ENCODE peak calls at places on chromosomes 13 and 19, in seven cellular contexts. W is fibroblast of the aortic adventitia, G is amygdala, N is T-helper 2 cell, Q is GDM1, L is MM.1S, C is neural crest cell. V is an unnamed sample.

GRCh38 chr19:46785980-46786235 is 2.5 kb downstream of the SLC1A5 start:
- DNase-seq in W (no peak), N (no peak), C (no peak), G (no peak), L (no peak), Q (no peak), V (no peak)

GRCh38 chr13:27064252-27064995 is 107.2 kb downstream of the USP12 start:
- DNase-seq in C (no peak), G (no peak), W (no peak), N (no peak), Q (no peak), L (no peak), V (no peak)

GRCh38 chr13:104773775-104774174 is 1707.6 kb upstream of the SLC10A2 start:
- DNase-seq in G (no peak), W (peak; percentile 10), L (peak; percentile 62), Q (no peak), C (no peak), N (no peak), V (peak; percentile 68)

GRCh38 chr19:52995711-52996110 is 18.0 kb upstream of the ERVV-1 start:
- DNase-seq in G (no peak), L (no peak), C (no peak), Q (no peak), W (no peak), N (no peak), V (no peak)

GRCh38 chr19:47330466-47330869 is 1.5 kb upstream of the C5AR2 start:
- DNase-seq in L (no peak), Q (no peak), C (no peak), W (no peak), G (no peak), N (no peak), V (no peak)

GRCh38 chr19:51347209-51347928 is 5.4 kb upstream of the VSIG10L start:
- DNase-seq in G (no peak), Q (no peak), L (no peak), C (no peak), N (no peak), W (no peak), V (no peak)

GRCh38 chr19:44596428-44597130 is 16.8 kb upstream of the IGSF23 start:
- DNase-seq in L (no peak), G (no peak), W (no peak), C (no peak), Q (no peak), N (no peak), V (no peak)

GRCh38 chr13:43036386-43037220 is 13.2 kb downstream of the DNAJC15 start:
- DNase-seq in C (no peak), W (peak; percentile 43), Q (no peak), G (peak; percentile 42), L (no peak), N (no peak), V (no peak)

GRCh38 chr13:39107484-39108040 is 69.3 kb downstream of the NHLRC3 start:
- DNase-seq in C (no peak), N (no peak), Q (no peak), G (no peak), L (no peak), W (no peak), V (no peak)

GRCh38 chr19:54424201-54424600 is 8.9 kb downstream of the TTYH1 start:
- DNase-seq in W (no peak), N (no peak), Q (no peak), C (no peak), G (no peak), L (no peak), V (no peak)

GRCh38 chr13:22903925-22904324 is 276.9 kb upstream of the SGCG start:
- DNase-seq in C (no peak), N (no peak), Q (no peak), W (no peak), G (no peak), L (peak; percentile 45), V (no peak)

GRCh38 chr13:28819748-28820098 is 416 bp upstream of the MTUS2 start:
- DNase-seq in G (peak; percentile 32), W (peak; percentile 4), L (peak; percentile 38), Q (no peak), C (peak; percentile 68), N (peak; percentile 38), V (no peak)

GRCh38 chr19:47779524-47780214 is 1.2 kb downstream of the SELENOW start:
- DNase-seq in C (no peak), W (peak; percentile 27), Q (no peak), N (no peak), L (no peak), G (peak; percentile 23), V (no peak)

GRCh38 chr13:110001622-110002275 is 215.4 kb upstream of the IRS2 start:
- DNase-seq in L (no peak), Q (no peak), G (no peak), W (peak; percentile 69), N (no peak), C (no peak), V (no peak)

GRCh38 chr13:47934371-47934770 is 66.7 kb downstream of the SUCLA2 start:
- DNase-seq in G (no peak), L (no peak), W (no peak), C (no peak), N (no peak), Q (no peak), V (no peak)

GRCh38 chr13:30301827-30302226 is 5.5 kb downstream of the KATNAL1 start:
- DNase-seq in N (no peak), W (no peak), G (no peak), Q (no peak), C (no peak), L (no peak), V (no peak)

GRCh38 chr19:1000095-1000494 is at the start of gene GRIN3B:
- DNase-seq in C (peak; percentile 54), Q (peak; percentile 48), G (no peak), L (peak; percentile 49), N (peak; percentile 59), W (peak; percentile 38), V (no peak)

V was measured in fibroblast of the conjunctiva.